ENCODE peak calls at places on chromosomes 11 and 22, in four cellular contexts. W is trophoblast cell, M is colonic mucosa, Z is left lung. K is an unnamed sample.

GRCh38 chr11:104120493-104121200 is 43.3 kb downstream of the PDGFD start:
- DNase-seq in Z (no peak), M (no peak), W (no peak), K (no peak)

GRCh38 chr11:114075891-114076441 is 16.5 kb downstream of the ZBTB16 start:
- DNase-seq in Z (no peak), W (peak; percentile 51), M (no peak), K (no peak)

GRCh38 chr22:44389181-44389580 is 76.4 kb upstream of the SHISAL1 start:
- DNase-seq in Z (no peak), W (no peak), M (no peak), K (peak; percentile 38)

GRCh38 chr11:102111787-102112653 is 1.8 kb downstream of the YAP1 start:
- DNase-seq in Z (peak; percentile 37), W (peak; percentile 86), M (peak; percentile 64), K (peak; percentile 31)

GRCh38 chr11:128208329-128209220 is 378.8 kb downstream of the ETS1 start:
- DNase-seq in W (peak; percentile 52), M (no peak), Z (peak; percentile 36), K (peak; percentile 21)

GRCh38 chr22:27930246-27931060 is 11.4 kb upstream of the PITPNB start:
- DNase-seq in M (no peak), W (peak; percentile 81), Z (no peak), K (no peak)

GRCh38 chr11:110896358-110896757 is 184.1 kb upstream of the ARHGAP20 start:
- DNase-seq in M (no peak), W (peak; percentile 27), Z (no peak), K (no peak)

GRCh38 chr22:43234299-43234988 is 47.5 kb upstream of the TTLL12 start:
- DNase-seq in Z (no peak), W (no peak), M (no peak), K (no peak)

GRCh38 chr11:118915396-118915795 is 10.3 kb downstream of the BCL9L start:
- DNase-seq in M (no peak), W (no peak), Z (no peak), K (no peak)

GRCh38 chr11:111441443-111441842 is 62.4 kb upstream of the POU2AF1 start:
- DNase-seq in Z (no peak), M (no peak), W (peak; percentile 38), K (no peak)

GRCh38 chr11:16839821-16840220 is 101.4 kb downstream of the C11orf58 start:
- DNase-seq in Z (no peak), M (no peak), W (no peak), K (no peak)

GRCh38 chr11:22884268-22884667 is 24.0 kb upstream of the CCDC179 start:
- DNase-seq in Z (no peak), M (no peak), W (peak; percentile 13), K (no peak)

GRCh38 chr22:48711669-48712068 is 1116.0 kb downstream of the BRD1 start:
- DNase-seq in M (no peak), W (no peak), Z (peak; percentile 17), K (no peak)

GRCh38 chr11:15590131-15590530 is 475.4 kb downstream of the INSC start:
- DNase-seq in Z (no peak), M (no peak), W (no peak), K (no peak)

GRCh38 chr22:22618923-22619322 is 25.5 kb upstream of the GGTLC2 start:
- DNase-seq in M (no peak), W (no peak), Z (no peak), K (no peak)

GRCh38 chr11:58286249-58286648 is 18.2 kb upstream of the OR10W1 start:
- DNase-seq in M (peak; percentile 29), Z (no peak), W (peak; percentile 67), K (no peak)

GRCh38 chr11:124278261-124278660 is 22.1 kb downstream of the OR8G5 start:
- DNase-seq in M (no peak), Z (no peak), W (no peak), K (no peak)

GRCh38 chr11:71446942-71447688 is 1.1 kb downstream of the DHCR7 start:
- DNase-seq in M (peak; percentile 43), W (peak; percentile 12), Z (no peak), K (no peak)

GRCh38 chr11:3795131-3796092 is 1.9 kb downstream of the NUP98 start:
- DNase-seq in W (no peak), M (no peak), Z (no peak), K (no peak)

GRCh38 chr11:130211144-130211543 is 51.6 kb downstream of the ST14 start:
- DNase-seq in M (peak; percentile 12), W (no peak), Z (peak; percentile 10), K (no peak)

GRCh38 chr22:35072939-35073338 is 7.0 kb downstream of the ISX start:
- DNase-seq in Z (no peak), W (peak; percentile 33), M (no peak), K (no peak)

GRCh38 chr22:17820879-17821439 is 46.7 kb upstream of the BID start:
- DNase-seq in Z (no peak), M (no peak), W (no peak), K (no peak)

GRCh38 chr11:115159122-115159665 is 345.0 kb downstream of the CADM1 start:
- DNase-seq in W (no peak), M (no peak), Z (no peak), K (no peak)

GRCh38 chr11:46661836-46662235 is 38.6 kb downstream of the ARHGAP1 start:
- DNase-seq in M (no peak), W (no peak), Z (no peak), K (no peak)
- H3K36me3 ChIP-seq in M (peaks cover 19% of the 10 kb centered on the region), W (peaks cover 52% of the 10 kb centered on the region), Z (peaks cover 97% of the 10 kb centered on the region), K (peaks cover 5% of the 10 kb centered on the region)

GRCh38 chr22:20808844-20809243 is 34.9 kb downstream of the SERPIND1 start:
- DNase-seq in M (no peak), Z (no peak), W (no peak), K (no peak)
- H3K36me3 ChIP-seq in M (peaks cover 13% of the 10 kb centered on the region), Z (peaks cover 99% of the 10 kb centered on the region), W (peaks cover 43% of the 10 kb centered on the region), K (peaks cover 45% of the 10 kb centered on the region)

GRCh38 chr22:40326905-40327735 is 19.2 kb upstream of the ADSL start:
- DNase-seq in M (no peak), Z (no peak), W (no peak), K (no peak)

GRCh38 chr22:40328551-40328950 is 17.7 kb upstream of the ADSL start:
- DNase-seq in Z (no peak), M (no peak), W (no peak), K (no peak)

GRCh38 chr22:40331706-40332105 is 14.6 kb upstream of the ADSL start:
- DNase-seq in W (no peak), M (no peak), Z (no peak), K (no peak)

GRCh38 chr22:40329021-40329456 is 17.3 kb upstream of the ADSL start:
- DNase-seq in Z (no peak), M (no peak), W (no peak), K (no peak)

GRCh38 chr22:40329466-40329865 is 16.8 kb upstream of the ADSL start:
- DNase-seq in Z (no peak), W (peak; percentile 53), M (no peak), K (no peak)
- H3K36me3 ChIP-seq in Z (peaks cover 32% of the 10 kb centered on the region), W (peaks cover 4% of the 10 kb centered on the region), M (no peaks in the 10 kb centered on the region), K (no peaks in the 10 kb centered on the region)

DNA sequence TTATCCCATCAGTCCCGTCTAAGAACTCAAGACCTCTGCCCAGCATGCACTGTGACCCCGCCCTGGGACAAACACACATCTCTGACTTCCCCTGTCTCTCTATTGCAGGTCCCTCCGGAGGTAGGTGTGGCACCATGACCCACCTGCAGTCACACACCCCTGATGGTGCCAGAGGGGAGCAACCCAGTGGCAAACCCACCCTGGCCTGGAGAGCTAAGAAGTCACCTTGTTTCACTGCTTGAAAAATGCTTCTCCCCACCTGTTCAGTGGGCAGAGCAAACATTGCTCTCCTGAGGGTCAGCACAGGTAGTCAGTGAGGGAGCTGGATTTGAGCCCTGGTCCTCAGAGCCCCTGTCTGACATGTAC is 23.9 kb downstream of the CAPN1 start:
- DNase-seq in W (no peak), Z (no peak), M (no peak), K (no peak)
- H3K36me3 ChIP-seq in W (peaks cover 70% of the 10 kb centered on the region), Z (peaks cover 99% of the 10 kb centered on the region), M (peaks cover 29% of the 10 kb centered on the region), K (peaks cover 63% of the 10 kb centered on the region)

GRCh38 chr11:70326365-70326803 is 55.9 kb downstream of the PPFIA1 start:
- DNase-seq in Z (no peak), M (peak; percentile 29), W (peak; percentile 33), K (no peak)
- H3K36me3 ChIP-seq in Z (peaks cover 66% of the 10 kb centered on the region), M (peaks cover 6% of the 10 kb centered on the region), W (peaks cover 26% of the 10 kb centered on the region), K (peaks cover 42% of the 10 kb centered on the region)

GRCh38 chr11:100068116-100068515 is 619.0 kb upstream of the ARHGAP42 start:
- DNase-seq in W (no peak), Z (no peak), M (no peak), K (no peak)
- H3K36me3 ChIP-seq in W (no peaks in the 10 kb centered on the region), Z (no peaks in the 10 kb centered on the region), M (no peaks in the 10 kb centered on the region), K (no peaks in the 10 kb centered on the region)

DNA sequence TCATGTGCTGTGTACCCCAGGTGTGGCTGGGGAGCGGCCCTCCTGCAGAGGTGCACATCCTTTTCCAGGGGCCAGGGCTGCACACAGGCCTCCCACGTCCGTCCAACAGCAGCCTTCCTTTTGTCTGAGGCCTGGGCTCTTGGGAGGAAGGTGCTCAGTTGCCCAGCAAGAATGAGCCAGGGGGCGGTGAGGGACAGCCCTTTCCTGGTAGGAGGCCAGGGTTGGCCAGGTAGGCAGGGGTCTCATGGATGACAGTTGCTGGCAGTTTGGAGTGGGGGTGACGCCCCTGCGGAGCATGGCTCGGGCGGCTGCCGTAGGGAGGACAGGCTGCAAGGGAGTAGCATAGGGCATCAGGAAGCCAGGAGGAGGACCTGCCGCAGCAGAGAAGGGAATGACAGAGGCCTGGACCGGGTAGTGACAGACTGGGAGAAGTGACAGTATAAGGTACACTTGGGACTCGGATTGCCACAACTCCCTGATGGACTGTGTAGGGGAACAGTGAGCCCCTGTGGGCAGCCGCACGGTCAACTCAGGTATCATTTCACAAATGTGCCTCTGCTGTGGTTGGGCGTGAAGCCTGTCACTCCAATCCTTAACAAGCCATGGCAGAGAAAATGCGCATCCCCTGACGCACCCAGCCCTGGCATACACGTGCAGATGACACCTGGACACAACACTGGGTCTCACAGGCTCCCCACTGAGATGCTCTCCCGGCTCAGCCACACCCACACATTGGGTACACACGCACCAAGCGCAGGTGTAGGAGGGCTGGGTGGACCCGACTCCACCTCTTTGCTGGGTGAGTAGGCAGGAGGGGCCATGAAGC is 79.7 kb downstream of the DGCR2 start:
- DNase-seq in W (no peak), Z (peak; percentile 28), M (no peak), K (no peak)
- H3K36me3 ChIP-seq in W (peaks cover 83% of the 10 kb centered on the region), Z (peaks cover 100% of the 10 kb centered on the region), M (peaks cover 14% of the 10 kb centered on the region), K (peaks cover 8% of the 10 kb centered on the region)

DNA sequence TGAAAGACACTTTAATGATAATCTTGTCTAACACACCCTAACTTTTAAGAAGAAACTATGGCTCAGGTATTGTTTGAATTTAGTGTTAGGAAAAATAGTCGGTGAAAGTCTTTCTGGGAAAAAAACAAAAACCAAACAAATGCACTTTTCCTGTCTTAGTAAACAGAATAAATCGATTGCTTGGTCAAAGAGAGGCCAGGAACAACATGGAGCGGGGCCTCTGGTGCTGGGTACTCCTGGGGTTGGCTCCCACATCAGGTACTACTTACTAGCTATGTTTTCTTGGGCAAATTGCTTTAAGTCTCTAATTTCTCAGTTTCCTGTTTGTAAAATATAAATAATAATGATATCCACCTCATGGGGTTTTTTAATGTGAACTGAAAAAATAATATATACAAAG is 46.8 kb downstream of the NAV2 start:
- DNase-seq in M (no peak), Z (no peak), W (no peak), K (no peak)
- H3K36me3 ChIP-seq in M (no peaks in the 10 kb centered on the region), Z (no peaks in the 10 kb centered on the region), W (no peaks in the 10 kb centered on the region), K (no peaks in the 10 kb centered on the region)

GRCh38 chr22:42158456-42159132 is 28.0 kb upstream of the CYP2D6 start:
- DNase-seq in W (no peak), Z (no peak), M (peak; percentile 56), K (no peak)
- H3K36me3 ChIP-seq in W (peaks cover 21% of the 10 kb centered on the region), Z (peaks cover 38% of the 10 kb centered on the region), M (no peaks in the 10 kb centered on the region), K (no peaks in the 10 kb centered on the region)